ENCODE peak calls at places on chromosomes 2 and 18, in six cellular contexts. One of them, this sample, is unnamed.
A peak's percentile ranks its signal among the peaks of the same experiment; 100 is the strongest.

GRCh38 chr18:48053881-48054586 is 123.6 kb upstream of the SMAD2 start:
- DNase-seq in esophagus squamous epithelium: no peak
- DNase-seq in right atrium auricular region: no peak
- DNase-seq in coronary artery: no peak
- DNase-seq in esophagus muscularis mucosa: no peak
- DNase-seq in PC-3: no peak
- DNase-seq in this sample: no peak

GRCh38 chr2:133326651-133327397 is 241.4 kb downstream of the NCKAP5 start:
- DNase-seq in esophagus squamous epithelium: no peak
- DNase-seq in right atrium auricular region: no peak
- DNase-seq in coronary artery: no peak
- DNase-seq in esophagus muscularis mucosa: no peak
- DNase-seq in PC-3: peak; percentile 74
- DNase-seq in this sample: no peak

GRCh38 chr2:174368691-174369090 is 26.8 kb upstream of the SCRN3 start:
- DNase-seq in esophagus squamous epithelium: no peak
- DNase-seq in right atrium auricular region: no peak
- DNase-seq in coronary artery: no peak
- DNase-seq in esophagus muscularis mucosa: no peak
- DNase-seq in PC-3: no peak
- DNase-seq in this sample: no peak

GRCh38 chr18:79117791-79118190 is 48.6 kb downstream of the ATP9B start:
- DNase-seq in esophagus squamous epithelium: no peak
- DNase-seq in right atrium auricular region: no peak
- DNase-seq in coronary artery: no peak
- DNase-seq in esophagus muscularis mucosa: no peak
- DNase-seq in PC-3: no peak
- DNase-seq in this sample: no peak

GRCh38 chr18:28189400-28190239 is 12.7 kb upstream of the CDH2 start:
- DNase-seq in esophagus squamous epithelium: no peak
- DNase-seq in right atrium auricular region: no peak
- DNase-seq in coronary artery: no peak
- DNase-seq in esophagus muscularis mucosa: no peak
- DNase-seq in PC-3: peak; percentile 87
- DNase-seq in this sample: no peak

GRCh38 chr18:68121308-68121707 is 593.6 kb downstream of the TMX3 start:
- DNase-seq in esophagus squamous epithelium: no peak
- DNase-seq in right atrium auricular region: no peak
- DNase-seq in coronary artery: no peak
- DNase-seq in esophagus muscularis mucosa: no peak
- DNase-seq in PC-3: peak; percentile 79
- DNase-seq in this sample: no peak

GRCh38 chr2:109210431-109211200 is 81.6 kb downstream of the SH3RF3 start:
- DNase-seq in esophagus squamous epithelium: no peak
- DNase-seq in right atrium auricular region: no peak
- DNase-seq in coronary artery: no peak
- DNase-seq in esophagus muscularis mucosa: no peak
- DNase-seq in PC-3: peak; percentile 44
- DNase-seq in this sample: no peak

GRCh38 chr2:10909050-10909995 is 2.4 kb upstream of the KCNF1 start:
- DNase-seq in esophagus squamous epithelium: no peak
- DNase-seq in right atrium auricular region: no peak
- DNase-seq in coronary artery: no peak
- DNase-seq in esophagus muscularis mucosa: no peak
- DNase-seq in PC-3: peak; percentile 28
- DNase-seq in this sample: no peak

GRCh38 chr2:26562811-26563645 is 78.1 kb downstream of the CIB4 start:
- DNase-seq in esophagus squamous epithelium: no peak
- DNase-seq in right atrium auricular region: no peak
- DNase-seq in coronary artery: no peak
- DNase-seq in esophagus muscularis mucosa: no peak
- DNase-seq in PC-3: peak; percentile 61
- DNase-seq in this sample: no peak

GRCh38 chr2:25378731-25379490 is 37.2 kb upstream of the DNMT3A start:
- DNase-seq in esophagus squamous epithelium: no peak
- DNase-seq in right atrium auricular region: no peak
- DNase-seq in coronary artery: no peak
- DNase-seq in esophagus muscularis mucosa: no peak
- DNase-seq in PC-3: peak; percentile 81
- DNase-seq in this sample: peak; percentile 38

GRCh38 chr2:55361465-55362189 is 58.0 kb downstream of the CCDC88A start:
- DNase-seq in esophagus squamous epithelium: no peak
- DNase-seq in right atrium auricular region: no peak
- DNase-seq in coronary artery: no peak
- DNase-seq in esophagus muscularis mucosa: no peak
- DNase-seq in PC-3: no peak
- DNase-seq in this sample: no peak

GRCh38 chr2:233174131-233174530 is 77.3 kb upstream of the ATG16L1 start:
- DNase-seq in esophagus squamous epithelium: no peak
- DNase-seq in right atrium auricular region: no peak
- DNase-seq in coronary artery: no peak
- DNase-seq in esophagus muscularis mucosa: no peak
- DNase-seq in PC-3: no peak
- DNase-seq in this sample: no peak

GRCh38 chr2:235709124-235709813 is 215.4 kb downstream of the AGAP1 start:
- DNase-seq in esophagus squamous epithelium: no peak
- DNase-seq in right atrium auricular region: no peak
- DNase-seq in coronary artery: no peak
- DNase-seq in esophagus muscularis mucosa: no peak
- DNase-seq in PC-3: peak; percentile 97
- DNase-seq in this sample: peak; percentile 60

GRCh38 chr18:21853020-21853419 is 112.4 kb downstream of the MIB1 start:
- DNase-seq in esophagus squamous epithelium: no peak
- DNase-seq in right atrium auricular region: no peak
- DNase-seq in coronary artery: no peak
- DNase-seq in esophagus muscularis mucosa: no peak
- DNase-seq in PC-3: no peak
- DNase-seq in this sample: no peak

GRCh38 chr2:240782886-240783818 is 36.9 kb downstream of the KIF1A start:
- DNase-seq in esophagus squamous epithelium: no peak
- DNase-seq in right atrium auricular region: no peak
- DNase-seq in coronary artery: no peak
- DNase-seq in esophagus muscularis mucosa: no peak
- DNase-seq in PC-3: no peak
- DNase-seq in this sample: peak; percentile 35

GRCh38 chr2:151262629-151263028 is 966 bp upstream of the RBM43 start:
- DNase-seq in esophagus squamous epithelium: no peak
- DNase-seq in right atrium auricular region: no peak
- DNase-seq in coronary artery: no peak
- DNase-seq in esophagus muscularis mucosa: no peak
- DNase-seq in PC-3: no peak
- DNase-seq in this sample: no peak

GRCh38 chr2:200159366-200159720 is 147.2 kb upstream of the SPATS2L start:
- DNase-seq in esophagus squamous epithelium: no peak
- DNase-seq in right atrium auricular region: no peak
- DNase-seq in coronary artery: no peak
- DNase-seq in esophagus muscularis mucosa: peak; percentile 57
- DNase-seq in PC-3: peak; percentile 11
- DNase-seq in this sample: no peak

GRCh38 chr2:103174711-103175110 is 412.9 kb downstream of the TMEM182 start:
- DNase-seq in esophagus squamous epithelium: no peak
- DNase-seq in right atrium auricular region: no peak
- DNase-seq in coronary artery: no peak
- DNase-seq in esophagus muscularis mucosa: no peak
- DNase-seq in PC-3: peak; percentile 37
- DNase-seq in this sample: no peak

GRCh38 chr2:9057939-9058761 is 54.7 kb upstream of the MBOAT2 start:
- DNase-seq in esophagus squamous epithelium: no peak
- DNase-seq in right atrium auricular region: no peak
- DNase-seq in coronary artery: no peak
- DNase-seq in esophagus muscularis mucosa: no peak
- DNase-seq in PC-3: no peak
- DNase-seq in this sample: no peak

GRCh38 chr2:224110811-224111210 is 71.7 kb upstream of the SERPINE2 start:
- DNase-seq in esophagus squamous epithelium: no peak
- DNase-seq in right atrium auricular region: no peak
- DNase-seq in coronary artery: no peak
- DNase-seq in esophagus muscularis mucosa: peak; percentile 31
- DNase-seq in PC-3: no peak
- DNase-seq in this sample: no peak

GRCh38 chr2:101698419-101699190 is 1.1 kb downstream of the MAP4K4 start:
- DNase-seq in esophagus squamous epithelium: no peak
- DNase-seq in right atrium auricular region: no peak
- DNase-seq in coronary artery: no peak
- DNase-seq in esophagus muscularis mucosa: no peak
- DNase-seq in PC-3: peak; percentile 52
- DNase-seq in this sample: no peak

GRCh38 chr18:2070636-2071035 is 500.7 kb downstream of the METTL4 start:
- DNase-seq in esophagus squamous epithelium: no peak
- DNase-seq in right atrium auricular region: no peak
- DNase-seq in coronary artery: no peak
- DNase-seq in esophagus muscularis mucosa: no peak
- DNase-seq in PC-3: no peak
- DNase-seq in this sample: no peak

GRCh38 chr2:128370468-128371247 is 52.0 kb upstream of the HS6ST1 start:
- DNase-seq in esophagus squamous epithelium: no peak
- DNase-seq in right atrium auricular region: no peak
- DNase-seq in coronary artery: peak; percentile 66
- DNase-seq in esophagus muscularis mucosa: no peak
- DNase-seq in PC-3: no peak
- DNase-seq in this sample: no peak

GRCh38 chr2:2328847-2329246 is 2.2 kb downstream of the MYT1L start:
- DNase-seq in esophagus squamous epithelium: no peak
- DNase-seq in right atrium auricular region: no peak
- DNase-seq in coronary artery: no peak
- DNase-seq in esophagus muscularis mucosa: no peak
- DNase-seq in PC-3: peak; percentile 1
- DNase-seq in this sample: no peak

GRCh38 chr2:191637182-191638078 is 40.5 kb upstream of the NABP1 start:
- DNase-seq in esophagus squamous epithelium: no peak
- DNase-seq in right atrium auricular region: no peak
- DNase-seq in coronary artery: no peak
- DNase-seq in esophagus muscularis mucosa: no peak
- DNase-seq in PC-3: peak; percentile 95
- DNase-seq in this sample: no peak

GRCh38 chr2:191636235-191636543 is 41.7 kb upstream of the NABP1 start:
- DNase-seq in esophagus squamous epithelium: no peak
- DNase-seq in right atrium auricular region: no peak
- DNase-seq in coronary artery: no peak
- DNase-seq in esophagus muscularis mucosa: no peak
- DNase-seq in PC-3: peak; percentile 85
- DNase-seq in this sample: no peak

GRCh38 chr2:191638079-191638801 is 39.7 kb upstream of the NABP1 start:
- DNase-seq in esophagus squamous epithelium: no peak
- DNase-seq in right atrium auricular region: no peak
- DNase-seq in coronary artery: no peak
- DNase-seq in esophagus muscularis mucosa: no peak
- DNase-seq in PC-3: peak; percentile 95
- DNase-seq in this sample: no peak

GRCh38 chr2:191636586-191636985 is 41.4 kb upstream of the NABP1 start:
- DNase-seq in esophagus squamous epithelium: no peak
- DNase-seq in right atrium auricular region: no peak
- DNase-seq in coronary artery: no peak
- DNase-seq in esophagus muscularis mucosa: no peak
- DNase-seq in PC-3: no peak
- DNase-seq in this sample: no peak

DNA sequence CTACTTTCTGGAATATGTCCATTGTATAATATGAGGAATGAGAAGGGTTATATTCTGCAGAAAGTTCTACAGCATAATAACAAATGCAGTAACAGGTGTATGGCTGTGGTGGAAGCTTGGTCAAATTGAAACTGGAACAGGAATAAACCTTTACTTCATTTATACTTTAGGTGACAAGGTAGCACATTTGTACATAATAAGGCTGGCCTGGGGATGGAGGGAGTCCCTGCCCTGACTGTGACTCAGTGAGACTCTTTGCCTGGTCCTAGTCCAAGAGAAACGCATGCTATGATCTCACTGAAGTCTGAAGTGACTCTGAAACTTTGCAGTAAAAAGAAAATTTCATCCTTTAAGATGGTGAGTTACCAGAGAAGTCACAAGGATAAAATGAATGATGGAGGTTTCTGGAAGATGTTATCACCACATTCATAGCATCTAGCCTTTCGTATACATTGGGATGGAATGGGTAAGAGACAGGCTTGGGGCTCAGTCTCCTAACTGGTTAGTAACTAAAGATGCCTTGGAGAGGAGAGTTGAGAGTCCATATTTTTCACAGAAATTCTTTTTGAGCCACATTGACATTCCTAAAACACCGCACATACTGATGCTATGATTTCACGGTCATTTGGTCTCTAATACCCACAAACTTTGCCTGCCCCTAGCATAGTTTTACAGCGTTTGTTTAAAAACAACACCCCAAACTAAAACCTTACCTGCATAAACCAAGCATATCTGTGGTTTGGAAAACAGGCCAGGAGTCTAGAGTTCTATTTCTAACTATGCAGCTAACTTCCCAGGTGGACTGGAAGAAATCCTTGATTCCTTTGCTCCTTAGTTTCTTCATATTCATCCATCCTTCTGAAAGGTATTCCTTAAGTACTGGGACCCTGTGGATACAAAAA is 42.4 kb upstream of the NABP1 start:
- DNase-seq in esophagus squamous epithelium: no peak
- DNase-seq in right atrium auricular region: no peak
- DNase-seq in coronary artery: no peak
- DNase-seq in esophagus muscularis mucosa: no peak
- DNase-seq in PC-3: peak; percentile 85
- DNase-seq in this sample: no peak
- H3K4me3 ChIP-seq in esophagus squamous epithelium: no peak overlapping the region
- H3K4me3 ChIP-seq in right atrium auricular region: no peak overlapping the region
- H3K4me3 ChIP-seq in coronary artery: no peak overlapping the region
- H3K4me3 ChIP-seq in esophagus muscularis mucosa: no peak overlapping the region
- H3K4me3 ChIP-seq in PC-3: peak overlapping the region; percentile 41
- H3K4me3 ChIP-seq in this sample: no peak overlapping the region

DNA sequence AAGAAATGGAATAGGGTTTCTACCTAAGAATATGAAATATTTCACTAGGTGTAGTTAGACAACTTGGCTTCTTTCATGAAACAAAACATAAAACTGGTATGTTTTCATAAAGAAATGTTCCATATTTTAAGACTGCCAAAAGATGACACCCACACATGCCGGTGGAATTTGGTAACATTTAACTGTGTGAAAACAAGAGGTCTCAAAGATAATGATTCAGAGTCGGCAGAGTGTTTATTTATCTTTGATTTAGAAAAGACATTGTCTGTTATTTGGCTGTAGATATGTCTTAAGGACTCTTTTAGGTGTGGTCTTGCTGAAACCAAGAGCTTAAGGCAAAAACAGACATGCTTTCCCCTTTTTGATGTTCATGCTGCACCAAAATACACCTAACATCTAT is 63.5 kb upstream of the FN1 start:
- DNase-seq in esophagus squamous epithelium: no peak
- DNase-seq in right atrium auricular region: no peak
- DNase-seq in coronary artery: no peak
- DNase-seq in esophagus muscularis mucosa: no peak
- DNase-seq in PC-3: no peak
- DNase-seq in this sample: no peak
- H3K4me3 ChIP-seq in esophagus squamous epithelium: no peak overlapping the region
- H3K4me3 ChIP-seq in right atrium auricular region: no peak overlapping the region
- H3K4me3 ChIP-seq in coronary artery: no peak overlapping the region
- H3K4me3 ChIP-seq in esophagus muscularis mucosa: no peak overlapping the region
- H3K4me3 ChIP-seq in PC-3: no peak overlapping the region
- H3K4me3 ChIP-seq in this sample: no peak overlapping the region

GRCh38 chr2:216732334-216732733 is 37.0 kb upstream of the IGFBP5 start:
- DNase-seq in esophagus squamous epithelium: no peak
- DNase-seq in right atrium auricular region: no peak
- DNase-seq in coronary artery: no peak
- DNase-seq in esophagus muscularis mucosa: no peak
- DNase-seq in PC-3: no peak
- DNase-seq in this sample: no peak
- H3K4me3 ChIP-seq in esophagus squamous epithelium: no peak overlapping the region
- H3K4me3 ChIP-seq in right atrium auricular region: no peak overlapping the region
- H3K4me3 ChIP-seq in coronary artery: no peak overlapping the region
- H3K4me3 ChIP-seq in esophagus muscularis mucosa: no peak overlapping the region
- H3K4me3 ChIP-seq in PC-3: no peak overlapping the region
- H3K4me3 ChIP-seq in this sample: no peak overlapping the region

GRCh38 chr2:155115856-155116255 is 417.4 kb downstream of the KCNJ3 start:
- DNase-seq in esophagus squamous epithelium: no peak
- DNase-seq in right atrium auricular region: no peak
- DNase-seq in coronary artery: no peak
- DNase-seq in esophagus muscularis mucosa: no peak
- DNase-seq in PC-3: no peak
- DNase-seq in this sample: no peak
- H3K4me3 ChIP-seq in esophagus squamous epithelium: no peak overlapping the region
- H3K4me3 ChIP-seq in right atrium auricular region: no peak overlapping the region
- H3K4me3 ChIP-seq in coronary artery: no peak overlapping the region
- H3K4me3 ChIP-seq in esophagus muscularis mucosa: no peak overlapping the region
- H3K4me3 ChIP-seq in PC-3: no peak overlapping the region
- H3K4me3 ChIP-seq in this sample: no peak overlapping the region

This sample was measured in lower lobe of right lung.